ENCODE peak calls at places on chromosome 1, in five cellular contexts. C, Q, B, O and L are unnamed samples.

GRCh38 chr1:15957221-15958090 is 18.4 kb downstream of the ZBTB17 start:
- DNase-seq in C (no peak), Q (no peak), O (no peak), B (no peak), L (no peak)

GRCh38 chr1:222798111-222798510 is 16.7 kb upstream of the DISP1 start:
- DNase-seq in O (no peak), Q (no peak), C (no peak), B (no peak), L (no peak)

GRCh38 chr1:222794656-222795474 is 20.0 kb upstream of the DISP1 start:
- DNase-seq in O (no peak), C (no peak), Q (no peak), B (no peak), L (no peak)

GRCh38 chr1:201376464-201377374 is 761 bp downstream of the TNNT2 start:
- DNase-seq in B (no peak), O (peak; percentile 37), C (no peak), Q (no peak), L (no peak)

GRCh38 chr1:110328274-110328673 is 10.9 kb upstream of the RBM15 start:
- DNase-seq in O (no peak), C (no peak), Q (no peak), B (no peak), L (no peak)

GRCh38 chr1:16013908-16014258 is 4.0 kb downstream of the HSPB7 start:
- DNase-seq in O (no peak), B (no peak), Q (no peak), C (no peak), L (no peak)

GRCh38 chr1:20663365-20663764 is 2.2 kb upstream of the DDOST start:
- DNase-seq in Q (no peak), B (no peak), O (no peak), C (no peak), L (no peak)

GRCh38 chr1:89999628-90000027 is 4.7 kb downstream of the ZNF326 start:
- DNase-seq in C (no peak), B (no peak), O (no peak), Q (no peak), L (no peak)

GRCh38 chr1:54619749-54620148 is 3.6 kb downstream of the FAM151A start:
- DNase-seq in O (no peak), C (no peak), Q (no peak), B (no peak), L (no peak)

GRCh38 chr1:47594627-47595026 is 156.8 kb downstream of the FOXD2 start:
- DNase-seq in Q (no peak), O (no peak), C (no peak), B (no peak), L (no peak)

GRCh38 chr1:89609781-89610456 is 23.0 kb upstream of the LRRC8C start:
- DNase-seq in B (no peak), Q (no peak), C (peak; percentile 40), O (no peak), L (no peak)

GRCh38 chr1:93753766-93754763 is 72.4 kb upstream of the BCAR3 start:
- DNase-seq in O (peak; percentile 21), C (no peak), Q (peak; percentile 52), B (peak; percentile 80), L (no peak)

GRCh38 chr1:167666416-167666815 is 36.4 kb downstream of the RCSD1 start:
- DNase-seq in O (no peak), B (no peak), Q (no peak), C (no peak), L (no peak)

GRCh38 chr1:15834406-15835204 is 12.9 kb upstream of the SPEN start:
- DNase-seq in O (peak; percentile 93), B (peak; percentile 90), Q (peak; percentile 83), C (peak; percentile 78), L (peak; percentile 80)

GRCh38 chr1:100894622-100895539 is at the start of gene EXTL2:
- DNase-seq in Q (peak; percentile 80), B (peak; percentile 32), C (peak; percentile 90), O (peak; percentile 93), L (peak; percentile 89)

DNA sequence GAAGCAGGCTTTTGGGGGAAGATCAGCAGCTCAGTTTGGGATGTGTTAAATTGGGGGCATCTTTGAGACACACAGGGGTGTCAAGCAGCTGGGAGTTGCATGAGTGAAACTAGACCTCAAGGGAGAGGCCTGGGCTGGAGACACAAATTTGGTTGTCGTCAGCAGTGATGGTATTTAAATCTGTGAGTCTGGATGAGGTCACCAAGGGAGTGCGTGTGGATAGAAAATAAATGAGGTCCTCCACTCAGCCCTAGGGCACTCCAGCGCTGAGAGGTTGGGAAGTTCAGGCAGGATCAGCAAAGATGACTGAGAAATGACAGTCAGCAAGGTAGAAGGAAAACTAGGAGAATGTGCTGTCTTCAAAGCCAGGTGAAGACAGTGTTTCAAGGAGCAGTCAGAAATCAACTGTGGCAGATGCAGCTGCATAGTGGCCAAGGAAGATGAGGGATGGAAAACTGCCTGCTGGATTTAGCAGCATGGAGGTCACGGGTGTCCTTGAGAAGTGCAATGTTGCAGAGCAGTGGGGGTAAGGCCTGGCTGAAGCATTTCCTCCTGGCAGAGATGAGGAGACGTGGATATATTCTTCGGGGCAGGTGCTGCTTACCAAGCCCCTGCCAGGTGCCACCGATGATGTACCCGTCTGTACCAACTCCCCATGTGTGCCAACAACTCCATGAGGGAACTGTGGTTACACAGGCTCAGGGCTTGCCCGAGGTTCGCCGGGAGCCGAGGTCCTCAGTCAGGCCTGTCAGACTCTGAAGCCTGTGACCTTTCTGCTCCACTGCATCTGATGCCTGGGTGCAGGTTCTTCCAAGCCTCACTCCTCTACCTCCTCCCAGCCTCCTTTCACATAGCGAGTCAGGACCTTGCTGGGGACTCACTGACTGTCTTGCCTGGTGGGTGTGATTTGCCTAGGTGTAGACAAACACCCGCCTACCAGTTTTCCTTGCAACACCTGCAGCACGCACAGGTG is 11.3 kb downstream of the MAP7D1 start:
- DNase-seq in C (no peak), B (no peak), Q (no peak), O (no peak), L (no peak)
- H3K27ac ChIP-seq in C (no peak overlapping the region), B (no peak overlapping the region), Q (no peak overlapping the region), O (no peak overlapping the region), L (peak overlapping the region; percentile 45)

DNA sequence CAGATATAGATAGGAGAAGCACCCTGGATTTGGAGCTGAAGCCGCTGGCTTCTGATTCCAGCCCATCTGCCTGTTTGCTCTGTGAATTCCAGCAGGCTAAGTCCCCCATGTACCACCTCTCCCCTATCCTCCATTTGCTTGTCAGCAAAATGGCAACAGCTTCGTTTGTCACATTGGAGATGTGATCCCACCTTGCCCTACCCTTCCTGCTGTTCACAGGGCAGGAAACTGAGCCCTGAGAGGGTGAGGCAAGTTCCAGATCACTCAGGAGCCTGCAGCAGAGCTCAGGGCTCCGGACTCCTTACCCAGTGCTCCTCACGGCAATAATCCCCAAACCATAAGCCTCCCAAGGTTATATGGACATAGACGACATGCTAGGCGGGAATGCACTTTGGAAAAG is 14.9 kb downstream of the SLC2A1 start:
- DNase-seq in C (no peak), Q (no peak), B (no peak), O (no peak), L (no peak)
- H3K27ac ChIP-seq in C (peak overlapping the region; percentile 66), Q (peak overlapping the region; percentile 90), B (peak overlapping the region; percentile 42), O (peak overlapping the region; percentile 76), L (peak overlapping the region; percentile 46)

DNA sequence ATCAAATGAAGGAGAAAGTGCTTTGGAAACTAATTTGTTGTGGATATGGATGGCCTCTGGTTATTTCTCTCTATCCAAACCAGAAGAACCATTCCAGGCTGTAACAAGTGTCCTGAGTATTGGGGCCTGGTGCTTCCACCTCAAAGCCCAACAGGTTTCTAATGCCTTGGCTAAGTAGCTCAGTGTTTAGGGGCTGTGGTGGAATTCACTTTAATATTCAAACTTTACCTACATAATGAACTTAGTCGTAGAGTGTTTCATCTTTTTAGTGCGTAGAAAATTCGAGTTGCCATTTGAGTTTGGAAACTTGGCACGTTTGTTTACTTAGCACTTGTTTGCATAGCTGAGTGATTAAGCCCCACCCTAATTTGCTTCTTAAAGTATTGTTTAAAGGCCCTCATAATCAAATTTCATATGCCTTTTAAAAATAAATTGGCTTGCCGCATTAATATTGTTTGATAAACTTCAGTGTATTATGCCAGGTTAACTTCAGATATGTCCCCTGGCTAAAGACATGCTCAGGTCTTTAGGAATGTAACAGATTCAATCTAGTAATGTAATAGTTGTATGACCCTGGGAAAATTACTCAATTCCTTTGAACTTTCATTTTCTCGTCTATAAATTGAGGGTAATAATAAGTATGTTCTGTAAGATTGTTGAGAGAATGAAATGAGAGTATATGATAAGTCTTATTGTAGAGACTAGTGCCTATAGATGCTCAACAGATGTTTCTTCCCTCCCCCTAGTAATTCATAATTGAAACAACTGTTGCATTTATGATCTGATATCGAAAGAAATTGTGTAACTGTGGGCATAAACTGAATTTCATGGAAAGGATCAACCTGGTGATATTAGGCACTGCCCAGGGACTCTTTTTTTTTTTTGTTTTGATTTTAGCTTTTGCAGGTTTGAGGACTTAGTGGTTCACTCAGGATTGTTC is 1.6 kb downstream of the AGO4 start:
- DNase-seq in Q (no peak), C (no peak), O (no peak), B (no peak), L (no peak)
- H3K27ac ChIP-seq in Q (peak overlapping the region; percentile 94), C (peak overlapping the region; percentile 18), O (peak overlapping the region; percentile 80), B (peak overlapping the region; percentile 84), L (peak overlapping the region; percentile 74)

GRCh38 chr1:26278303-26278702 is 1.6 kb upstream of the SH3BGRL3 start:
- DNase-seq in C (no peak), Q (peak; percentile 62), B (no peak), O (no peak), L (no peak)
- H3K27ac ChIP-seq in C (peak overlapping the region; percentile 72), Q (peak overlapping the region; percentile 97), B (peak overlapping the region; percentile 96), O (peak overlapping the region; percentile 97), L (peak overlapping the region; percentile 53)

GRCh38 chr1:153265457-153265856 is 6.0 kb downstream of the LORICRIN start:
- DNase-seq in Q (no peak), O (no peak), C (no peak), B (no peak), L (no peak)
- H3K27ac ChIP-seq in Q (no peak overlapping the region), O (no peak overlapping the region), C (no peak overlapping the region), B (no peak overlapping the region), L (no peak overlapping the region)

GRCh38 chr1:154329551-154330131 is 4.3 kb downstream of the ATP8B2 start:
- DNase-seq in Q (no peak), C (peak; percentile 79), B (no peak), O (no peak), L (peak; percentile 49)
- H3K27ac ChIP-seq in Q (peak overlapping the region; percentile 86), C (peak overlapping the region; percentile 32), B (no peak overlapping the region), O (no peak overlapping the region), L (peak overlapping the region; percentile 78)

DNA sequence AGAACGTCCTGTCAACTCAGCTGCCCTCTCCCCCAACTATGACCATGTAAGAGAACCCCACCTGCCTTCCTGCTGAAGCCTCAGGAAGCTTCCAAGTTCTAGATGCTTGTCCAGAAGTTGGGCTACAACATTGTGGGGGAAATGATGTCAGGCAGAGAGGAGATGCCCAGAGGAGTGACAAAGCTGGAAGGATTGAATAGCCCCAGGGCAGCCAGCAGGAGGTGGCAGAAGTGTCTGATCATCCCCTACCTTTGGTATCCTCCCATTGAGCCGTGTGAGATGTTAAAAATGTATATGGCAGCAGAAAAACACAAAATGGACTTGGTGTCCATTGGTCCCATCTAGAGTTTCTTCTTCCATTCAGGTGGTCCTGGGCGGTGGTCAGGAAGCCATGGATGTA is 6.6 kb downstream of the EIF3I start:
- DNase-seq in C (no peak), B (no peak), O (no peak), Q (no peak), L (no peak)
- H3K27ac ChIP-seq in C (no peak overlapping the region), B (no peak overlapping the region), O (no peak overlapping the region), Q (no peak overlapping the region), L (no peak overlapping the region)

GRCh38 chr1:186738896-186739295 is 58.7 kb upstream of the PTGS2 start:
- DNase-seq in B (no peak), Q (no peak), C (no peak), O (no peak), L (no peak)
- H3K27ac ChIP-seq in B (no peak overlapping the region), Q (no peak overlapping the region), C (no peak overlapping the region), O (no peak overlapping the region), L (no peak overlapping the region)